ENCODE peak calls at places on chromosomes 2 and 18, in six cellular contexts. J, S, U, K, Y and C are unnamed samples.
A peak's percentile ranks its signal among the peaks of the same experiment; 100 is the strongest.

GRCh38 chr2:241200822-241201395 is 12.4 kb downstream of the ANO7 start:
- DNase-seq in J (no peak), S (no peak), U (no peak), K (no peak), Y (no peak), C (no peak)

GRCh38 chr18:3625717-3626091 is 175.7 kb downstream of the TGIF1 start:
- DNase-seq in J (no peak), S (no peak), U (no peak), K (no peak), Y (no peak), C (no peak)

GRCh38 chr2:162037886-162038285 is 36.1 kb downstream of the DPP4 start:
- DNase-seq in J (no peak), S (no peak), U (no peak), K (no peak), Y (no peak), C (no peak)

GRCh38 chr2:17518212-17519154 is at the start of gene RAD51AP2:
- DNase-seq in J (peak; percentile 86), S (no peak), U (peak; percentile 95), K (peak; percentile 77), Y (peak; percentile 89), C (peak; percentile 95)

GRCh38 chr2:177559638-177560037 is 167.1 kb downstream of the AGPS start:
- DNase-seq in J (no peak), S (no peak), U (no peak), K (no peak), Y (no peak), C (no peak)

GRCh38 chr2:176088048-176088936 is 4.2 kb upstream of the HOXD13 start:
- DNase-seq in J (peak; percentile 37), S (no peak), U (peak; percentile 77), K (no peak), Y (no peak), C (no peak)

GRCh38 chr18:79317718-79318117 is 78.0 kb upstream of the NFATC1 start:
- DNase-seq in J (no peak), S (no peak), U (no peak), K (no peak), Y (no peak), C (no peak)

GRCh38 chr2:182642328-182642727 is 73.7 kb upstream of the DNAJC10 start:
- DNase-seq in J (peak; percentile 44), S (no peak), U (peak; percentile 43), K (peak; percentile 53), Y (peak; percentile 23), C (peak; percentile 72)

GRCh38 chr2:85755122-85756027 is 1.6 kb downstream of the ATOH8 start:
- DNase-seq in J (no peak), S (no peak), U (no peak), K (no peak), Y (no peak), C (no peak)

GRCh38 chr2:223954401-223954800 is 2.9 kb upstream of the MRPL44 start:
- DNase-seq in J (peak; percentile 70), S (no peak), U (no peak), K (no peak), Y (peak; percentile 80), C (no peak)

GRCh38 chr18:22594155-22594690 is 176.5 kb upstream of the CTAGE1 start:
- DNase-seq in J (no peak), S (no peak), U (no peak), K (no peak), Y (no peak), C (no peak)

GRCh38 chr2:167196461-167197252 is 308.4 kb downstream of the XIRP2 start:
- DNase-seq in J (peak; percentile 7), S (no peak), U (peak; percentile 46), K (no peak), Y (peak; percentile 47), C (no peak)

GRCh38 chr2:101388232-101388631 is 929 bp upstream of the CREG2 start:
- DNase-seq in J (peak; percentile 88), S (no peak), U (no peak), K (no peak), Y (peak; percentile 60), C (no peak)

GRCh38 chr18:8212893-8213805 is 396.1 kb upstream of the RAB12 start:
- DNase-seq in J (peak; percentile 5), S (no peak), U (no peak), K (no peak), Y (peak; percentile 70), C (no peak)

GRCh38 chr2:217797661-217798069 is 205.1 kb downstream of the TNS1 start:
- DNase-seq in J (peak; percentile 75), S (no peak), U (no peak), K (no peak), Y (no peak), C (peak; percentile 89)

GRCh38 chr18:60554961-60555360 is 182.4 kb upstream of the MC4R start:
- DNase-seq in J (no peak), S (no peak), U (no peak), K (no peak), Y (no peak), C (no peak)

GRCh38 chr2:43714164-43714563 is 37.9 kb upstream of the C1GALT1C1L start:
- DNase-seq in J (peak; percentile 61), S (no peak), U (no peak), K (no peak), Y (peak; percentile 69), C (no peak)

GRCh38 chr18:31598021-31598805 is 6.5 kb downstream of the TTR start:
- DNase-seq in J (no peak), S (no peak), U (no peak), K (no peak), Y (no peak), C (no peak)

GRCh38 chr18:58242435-58242834 is 198.4 kb downstream of the NEDD4L start:
- DNase-seq in J (no peak), S (no peak), U (no peak), K (no peak), Y (no peak), C (no peak)

GRCh38 chr18:58241877-58242276 is 197.9 kb downstream of the NEDD4L start:
- DNase-seq in J (peak; percentile 61), S (no peak), U (no peak), K (no peak), Y (peak; percentile 93), C (no peak)

GRCh38 chr18:58243401-58243800 is 199.4 kb downstream of the NEDD4L start:
- DNase-seq in J (no peak), S (no peak), U (no peak), K (no peak), Y (no peak), C (no peak)

GRCh38 chr18:58241026-58241679 is 197.1 kb downstream of the NEDD4L start:
- DNase-seq in J (no peak), S (no peak), U (no peak), K (no peak), Y (no peak), C (no peak)

DNA sequence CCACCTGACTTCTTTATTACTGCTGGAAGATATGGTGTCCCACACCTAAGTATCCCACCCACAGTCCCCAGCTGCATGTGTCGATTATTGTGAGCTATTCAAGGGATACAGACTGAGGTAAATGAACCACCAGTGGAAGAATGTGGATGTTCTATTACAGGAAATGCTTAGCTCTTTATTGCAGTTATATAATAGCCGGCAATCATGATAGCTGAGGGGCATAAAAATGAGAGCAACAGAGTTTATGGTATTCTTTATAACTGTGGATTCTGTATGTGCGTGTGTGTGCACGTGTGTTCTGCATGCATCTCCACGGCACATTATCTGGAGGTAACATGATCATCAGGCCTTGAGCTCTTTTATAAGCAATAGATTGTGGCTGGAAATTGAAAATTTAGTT is 199.0 kb downstream of the NEDD4L start:
- DNase-seq in J (no peak), S (no peak), U (no peak), K (no peak), Y (no peak), C (no peak)
- H3K27ac ChIP-seq in J (no peak overlapping the region), S (no peak overlapping the region), U (no peak overlapping the region), K (no peak overlapping the region), Y (no peak overlapping the region), C (no peak overlapping the region)

DNA sequence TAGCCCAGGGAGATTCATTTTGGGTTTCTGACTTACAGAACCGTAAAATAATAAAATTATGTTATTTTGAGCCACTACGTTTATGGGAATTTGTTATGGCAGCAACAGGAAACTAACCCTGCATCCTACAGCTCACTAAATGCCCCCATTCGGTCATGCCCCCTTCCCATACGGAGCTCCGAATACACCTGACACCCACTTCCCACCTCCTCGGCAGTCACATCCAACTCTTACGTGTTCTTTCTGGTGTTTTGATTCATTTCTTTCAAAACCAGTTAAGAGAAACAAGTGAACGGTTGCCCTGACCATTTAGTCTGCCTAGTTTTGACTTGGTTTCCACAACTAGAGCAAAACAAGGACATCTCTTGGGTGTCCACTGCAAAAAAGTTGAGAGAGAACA is 19.7 kb downstream of the EIPR1 start:
- DNase-seq in J (no peak), S (no peak), U (no peak), K (no peak), Y (no peak), C (no peak)
- H3K27ac ChIP-seq in J (no peak overlapping the region), S (no peak overlapping the region), U (no peak overlapping the region), K (no peak overlapping the region), Y (no peak overlapping the region), C (no peak overlapping the region)

GRCh38 chr2:230657462-230657861 is 55.2 kb upstream of the CAB39 start:
- DNase-seq in J (no peak), S (no peak), U (no peak), K (no peak), Y (no peak), C (no peak)

GRCh38 chr2:230657906-230658305 is 54.7 kb upstream of the CAB39 start:
- DNase-seq in J (no peak), S (no peak), U (no peak), K (no peak), Y (no peak), C (no peak)

GRCh38 chr2:230660294-230661060 is 52.2 kb upstream of the CAB39 start:
- DNase-seq in J (no peak), S (peak; percentile 53), U (no peak), K (no peak), Y (no peak), C (peak; percentile 75)

GRCh38 chr2:230658577-230658876 is 54.1 kb upstream of the CAB39 start:
- DNase-seq in J (no peak), S (no peak), U (no peak), K (no peak), Y (no peak), C (no peak)

GRCh38 chr2:230658877-230659652 is 53.6 kb upstream of the CAB39 start:
- DNase-seq in J (no peak), S (no peak), U (no peak), K (no peak), Y (no peak), C (no peak)
- H3K27ac ChIP-seq in J (no peak overlapping the region), S (peak overlapping the region; percentile 54), U (no peak overlapping the region), K (no peak overlapping the region), Y (no peak overlapping the region), C (no peak overlapping the region)

DNA sequence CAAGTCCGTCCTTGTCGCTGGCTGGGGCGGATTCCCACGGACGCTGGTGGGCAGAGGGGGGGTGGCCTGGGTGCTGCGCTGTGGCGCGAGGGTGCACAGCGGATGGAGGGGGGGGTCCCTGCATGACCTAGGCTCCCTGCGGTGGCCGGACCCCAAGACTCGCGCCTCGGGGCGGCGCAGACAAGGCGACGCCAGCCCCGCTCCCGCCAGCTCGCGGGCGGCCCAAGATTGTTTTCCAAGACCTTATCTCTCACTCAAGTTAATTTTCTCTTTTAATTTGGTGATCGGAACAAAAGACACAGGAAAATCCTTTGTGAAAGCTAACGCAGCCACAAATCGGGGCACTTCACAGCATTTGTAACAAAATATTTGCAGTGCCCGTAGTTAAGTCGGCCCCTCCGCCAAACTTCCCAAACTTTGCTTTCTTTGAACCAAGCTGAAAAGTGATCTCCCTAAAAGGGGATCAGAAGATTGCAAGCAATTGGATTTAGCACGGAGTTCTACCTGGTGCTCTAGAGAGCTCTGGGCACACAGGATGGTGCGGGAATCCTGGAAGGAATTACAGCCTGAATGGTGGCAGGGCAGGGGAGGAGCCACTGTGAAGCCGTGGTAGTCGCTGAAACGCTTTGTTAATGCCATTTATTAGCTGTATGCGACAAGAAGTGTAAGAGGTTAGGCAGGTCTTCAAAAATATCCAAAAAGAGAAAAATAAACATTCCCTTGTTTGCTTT is 4.8 kb upstream of the ID2 start:
- DNase-seq in J (no peak), S (no peak), U (peak; percentile 50), K (no peak), Y (no peak), C (no peak)
- H3K27ac ChIP-seq in J (no peak overlapping the region), S (no peak overlapping the region), U (peak overlapping the region; percentile 100), K (peak overlapping the region; percentile 81), Y (peak overlapping the region; percentile 93), C (peak overlapping the region; percentile 99)